ENCODE peak calls at places on chromosomes 16 and 17, in nine cellular contexts. One of them, this sample, is unnamed.

GRCh38 chr17:17349724-17350106 is 46.5 kb downstream of the NT5M start:
- DNase-seq in stimulated activated naive CD4-positive, alpha-beta T cell treated with Interleukin-2 at 50 U/mL for 16 hours: no peak
- DNase-seq in T follicular helper cell: no peak
- DNase-seq in cardiac muscle cell: no peak
- DNase-seq in A172: no peak
- DNase-seq in AG10803: no peak
- DNase-seq in tibial artery: no peak
- DNase-seq in NCI-H510A treated with DMSO at 0.1 percent for 48 hours: no peak
- DNase-seq in NCI-H1930: no peak
- DNase-seq in this sample: no peak

GRCh38 chr17:65022137-65022536 is 34.4 kb downstream of the GNA13 start:
- DNase-seq in NCI-H510A treated with DMSO at 0.1 percent for 48 hours: no peak
- DNase-seq in T follicular helper cell: no peak
- DNase-seq in A172: no peak
- DNase-seq in NCI-H1930: no peak
- DNase-seq in AG10803: no peak
- DNase-seq in stimulated activated naive CD4-positive, alpha-beta T cell treated with Interleukin-2 at 50 U/mL for 16 hours: no peak
- DNase-seq in tibial artery: no peak
- DNase-seq in cardiac muscle cell: no peak
- DNase-seq in this sample: no peak

GRCh38 chr17:19374136-19374535 is 4.2 kb upstream of the MAPK7 start:
- DNase-seq in AG10803: no peak
- DNase-seq in T follicular helper cell: no peak
- DNase-seq in A172: no peak
- DNase-seq in tibial artery: no peak
- DNase-seq in NCI-H510A treated with DMSO at 0.1 percent for 48 hours: no peak
- DNase-seq in NCI-H1930: no peak
- DNase-seq in stimulated activated naive CD4-positive, alpha-beta T cell treated with Interleukin-2 at 50 U/mL for 16 hours: no peak
- DNase-seq in cardiac muscle cell: no peak
- DNase-seq in this sample: no peak

GRCh38 chr17:73952498-73953205 is 250.8 kb upstream of the RPL38 start:
- DNase-seq in tibial artery: no peak
- DNase-seq in cardiac muscle cell: peak
- DNase-seq in A172: no peak
- DNase-seq in NCI-H510A treated with DMSO at 0.1 percent for 48 hours: peak
- DNase-seq in stimulated activated naive CD4-positive, alpha-beta T cell treated with Interleukin-2 at 50 U/mL for 16 hours: no peak
- DNase-seq in T follicular helper cell: no peak
- DNase-seq in AG10803: no peak
- DNase-seq in NCI-H1930: peak
- DNase-seq in this sample: no peak

GRCh38 chr16:87002717-87003413 is 314.3 kb downstream of the C16orf95 start:
- DNase-seq in T follicular helper cell: no peak
- DNase-seq in NCI-H510A treated with DMSO at 0.1 percent for 48 hours: no peak
- DNase-seq in NCI-H1930: no peak
- DNase-seq in stimulated activated naive CD4-positive, alpha-beta T cell treated with Interleukin-2 at 50 U/mL for 16 hours: no peak
- DNase-seq in AG10803: peak
- DNase-seq in cardiac muscle cell: no peak
- DNase-seq in tibial artery: no peak
- DNase-seq in A172: no peak
- DNase-seq in this sample: peak

GRCh38 chr16:15567823-15568222 is 75.1 kb downstream of the MARF1 start:
- DNase-seq in stimulated activated naive CD4-positive, alpha-beta T cell treated with Interleukin-2 at 50 U/mL for 16 hours: no peak
- DNase-seq in A172: no peak
- DNase-seq in cardiac muscle cell: no peak
- DNase-seq in NCI-H510A treated with DMSO at 0.1 percent for 48 hours: no peak
- DNase-seq in AG10803: no peak
- DNase-seq in T follicular helper cell: no peak
- DNase-seq in NCI-H1930: no peak
- DNase-seq in tibial artery: no peak
- DNase-seq in this sample: no peak

GRCh38 chr17:1590031-1590746 is 27.6 kb upstream of the PITPNA start:
- DNase-seq in stimulated activated naive CD4-positive, alpha-beta T cell treated with Interleukin-2 at 50 U/mL for 16 hours: no peak
- DNase-seq in AG10803: peak
- DNase-seq in tibial artery: peak
- DNase-seq in T follicular helper cell: no peak
- DNase-seq in cardiac muscle cell: peak
- DNase-seq in NCI-H510A treated with DMSO at 0.1 percent for 48 hours: no peak
- DNase-seq in NCI-H1930: no peak
- DNase-seq in A172: peak
- DNase-seq in this sample: peak

GRCh38 chr16:67024384-67024896 is 4.5 kb upstream of the CBFB start:
- DNase-seq in stimulated activated naive CD4-positive, alpha-beta T cell treated with Interleukin-2 at 50 U/mL for 16 hours: no peak
- DNase-seq in cardiac muscle cell: no peak
- DNase-seq in A172: no peak
- DNase-seq in NCI-H1930: no peak
- DNase-seq in tibial artery: no peak
- DNase-seq in AG10803: no peak
- DNase-seq in NCI-H510A treated with DMSO at 0.1 percent for 48 hours: no peak
- DNase-seq in T follicular helper cell: no peak
- DNase-seq in this sample: no peak

GRCh38 chr17:47941998-47942490 is 673 bp downstream of the PNPO start:
- DNase-seq in stimulated activated naive CD4-positive, alpha-beta T cell treated with Interleukin-2 at 50 U/mL for 16 hours: peak
- DNase-seq in A172: no peak
- DNase-seq in cardiac muscle cell: no peak
- DNase-seq in NCI-H510A treated with DMSO at 0.1 percent for 48 hours: no peak
- DNase-seq in T follicular helper cell: no peak
- DNase-seq in NCI-H1930: no peak
- DNase-seq in AG10803: no peak
- DNase-seq in tibial artery: no peak
- DNase-seq in this sample: no peak